ENCODE peak calls at places on chromosomes 5 and 9, in nine cellular contexts. H, V, K, E, X, U, C, W and T are unnamed samples.

GRCh38 chr9:94824401-94824800 is 97.9 kb downstream of the AOPEP start:
- DNase-seq in K (no peak), V (no peak), H (no peak), E (no peak), X (no peak), U (no peak), W (no peak), C (no peak), T (no peak)

GRCh38 chr5:43389679-43390329 is 22.4 kb downstream of the CCL28 start:
- DNase-seq in K (peak), C (no peak), W (peak), X (peak), H (peak), U (no peak), E (peak), V (peak), T (peak)

GRCh38 chr9:26551451-26551850 is 341.2 kb downstream of the CAAP1 start:
- DNase-seq in U (no peak), K (no peak), C (no peak), V (no peak), H (no peak), E (no peak), W (no peak), X (no peak), T (no peak)

GRCh38 chr9:98627291-98627690 is 81.4 kb downstream of the GABBR2 start:
- DNase-seq in U (no peak), C (no peak), X (no peak), H (no peak), K (peak), W (no peak), V (no peak), E (no peak), T (no peak)

GRCh38 chr5:107563957-107564544 is 106.7 kb downstream of the EFNA5 start:
- DNase-seq in C (no peak), H (no peak), U (no peak), K (no peak), X (no peak), E (no peak), V (no peak), W (no peak), T (no peak)

GRCh38 chr9:76904661-76905457 is 1.1 kb downstream of the PRUNE2 start:
- DNase-seq in E (no peak), U (no peak), V (no peak), H (no peak), X (no peak), W (no peak), C (no peak), K (no peak), T (no peak)

GRCh38 chr5:74127377-74128338 is 501.7 kb downstream of the ARHGEF28 start:
- DNase-seq in E (no peak), U (no peak), H (no peak), V (no peak), C (no peak), X (no peak), K (peak), W (no peak), T (peak)

GRCh38 chr5:72110401-72111013 is 3.2 kb downstream of the MAP1B start:
- DNase-seq in E (no peak), C (no peak), W (no peak), V (no peak), H (no peak), X (no peak), K (peak), U (no peak), T (peak)

GRCh38 chr5:118791986-118792734 is 196.2 kb downstream of the DTWD2 start:
- DNase-seq in E (peak), C (no peak), X (no peak), V (peak), H (peak), U (no peak), K (peak), W (peak), T (peak)

GRCh38 chr9:114779352-114779845 is 26.4 kb downstream of the TNFSF15 start:
- DNase-seq in W (no peak), E (no peak), X (no peak), H (no peak), K (no peak), U (no peak), V (no peak), C (peak), T (no peak)

GRCh38 chr5:124949862-124950261 is 203.4 kb upstream of the ZNF608 start:
- DNase-seq in X (no peak), C (no peak), E (no peak), U (no peak), K (no peak), W (no peak), H (no peak), V (no peak), T (no peak)